ENCODE peak calls at places on chromosomes 5 and 9, in ten cellular contexts. J is HFFc6, S is spleen, L is lower leg skin, X is WERI-Rb-1, Y is SK-N-SH, K is IMR-90, N is heart right ventricle, V is AG09319, T is glutamatergic neuron. E is an unnamed sample.

GRCh38 chr5:95715799-95716461 is 15.2 kb upstream of the RHOBTB3 start:
- DNase-seq in J (peak), S (no peak), L (no peak), X (no peak), Y (no peak), K (peak), N (no peak), V (no peak), T (no peak), E (no peak)

GRCh38 chr9:91071185-91071990 is 269.8 kb downstream of the SYK start:
- DNase-seq in J (peak), S (no peak), L (no peak), X (no peak), Y (no peak), K (peak), N (no peak), V (peak), T (no peak), E (no peak)

GRCh38 chr5:74693176-74693575 is 8.1 kb downstream of the HEXB start:
- DNase-seq in J (no peak), S (no peak), L (no peak), X (no peak), Y (no peak), K (peak), N (no peak), V (no peak), T (no peak), E (no peak)

GRCh38 chr5:180170111-180170809 is 38.8 kb downstream of the RASGEF1C start:
- DNase-seq in J (no peak), S (no peak), L (no peak), X (peak), Y (no peak), K (no peak), N (no peak), V (no peak), T (peak), E (no peak)

GRCh38 chr9:68492801-68493200 is 47.9 kb downstream of the TMEM252 start:
- DNase-seq in J (no peak), S (no peak), L (no peak), X (no peak), Y (no peak), K (no peak), N (no peak), V (no peak), T (no peak), E (no peak)

GRCh38 chr9:78234810-78235209 is 1.1 kb upstream of the CEP78 start:
- DNase-seq in J (no peak), S (no peak), L (no peak), X (no peak), Y (no peak), K (peak), N (no peak), V (no peak), T (no peak), E (no peak)

GRCh38 chr9:95409650-95410426 is 92.3 kb upstream of the FANCC start:
- DNase-seq in J (peak), S (no peak), L (no peak), X (no peak), Y (no peak), K (peak), N (no peak), V (peak), T (no peak), E (no peak)

GRCh38 chr5:57825026-57825683 is 342.5 kb upstream of the ACTBL2 start:
- DNase-seq in J (peak), S (no peak), L (no peak), X (no peak), Y (no peak), K (peak), N (no peak), V (no peak), T (no peak), E (no peak)

GRCh38 chr9:119088002-119088401 is 281.2 kb downstream of the BRINP1 start:
- DNase-seq in J (no peak), S (no peak), L (no peak), X (no peak), Y (no peak), K (no peak), N (no peak), V (no peak), T (no peak), E (no peak)

GRCh38 chr9:15249042-15249818 is 57.8 kb downstream of the TTC39B start:
- DNase-seq in J (peak), S (no peak), L (no peak), X (no peak), Y (no peak), K (peak), N (peak), V (peak), T (no peak), E (no peak)

GRCh38 chr9:132857031-132857430 is 21.1 kb downstream of the AK8 start:
- DNase-seq in J (peak), S (no peak), L (peak), X (no peak), Y (no peak), K (peak), N (peak), V (peak), T (no peak), E (no peak)

GRCh38 chr5:132058646-132059042 is 1.8 kb upstream of the IL3 start:
- DNase-seq in J (no peak), S (no peak), L (no peak), X (no peak), Y (peak), K (no peak), N (no peak), V (no peak), T (peak), E (no peak)

GRCh38 chr9:131747352-131747751 is 7.5 kb upstream of the RAPGEF1 start:
- DNase-seq in J (peak), S (no peak), L (no peak), X (peak), Y (peak), K (peak), N (no peak), V (peak), T (no peak), E (no peak)

GRCh38 chr5:1952456-1953099 is 69.9 kb upstream of the IRX4 start:
- DNase-seq in J (no peak), S (no peak), L (no peak), X (no peak), Y (no peak), K (no peak), N (no peak), V (no peak), T (no peak), E (no peak)

GRCh38 chr9:86589273-86589672 is 235.1 kb upstream of the TUT7 start:
- DNase-seq in J (no peak), S (no peak), L (no peak), X (no peak), Y (no peak), K (no peak), N (no peak), V (no peak), T (no peak), E (no peak)

GRCh38 chr5:178471666-178472065 is 118.5 kb downstream of the COL23A1 start:
- DNase-seq in J (no peak), S (no peak), L (no peak), X (peak), Y (no peak), K (no peak), N (no peak), V (no peak), T (no peak), E (no peak)

GRCh38 chr5:50792845-50793244 is 126.4 kb downstream of the PARP8 start:
- DNase-seq in J (no peak), S (no peak), L (no peak), X (no peak), Y (no peak), K (no peak), N (no peak), V (no peak), T (no peak), E (no peak)

GRCh38 chr9:95017062-95017461 is 290.6 kb downstream of the AOPEP start:
- DNase-seq in J (peak), S (no peak), L (no peak), X (no peak), Y (no peak), K (peak), N (no peak), V (no peak), T (no peak), E (no peak)

GRCh38 chr9:77953590-77953989 is 78.0 kb downstream of the GNAQ start:
- DNase-seq in J (no peak), S (no peak), L (no peak), X (no peak), Y (no peak), K (no peak), N (no peak), V (no peak), T (no peak), E (no peak)

GRCh38 chr5:68068204-68068603 is 147.4 kb upstream of the PIK3R1 start:
- DNase-seq in J (peak), S (no peak), L (no peak), X (no peak), Y (no peak), K (peak), N (no peak), V (no peak), T (no peak), E (no peak)

GRCh38 chr5:75510417-75510835 is 1.0 kb downstream of the CERT1 start:
- DNase-seq in J (peak), S (no peak), L (no peak), X (no peak), Y (no peak), K (peak), N (no peak), V (no peak), T (no peak), E (no peak)

GRCh38 chr9:27273186-27273585 is 23.8 kb downstream of the EQTN start:
- DNase-seq in J (no peak), S (no peak), L (no peak), X (no peak), Y (no peak), K (no peak), N (no peak), V (no peak), T (no peak), E (no peak)

GRCh38 chr5:73199671-73200070 is 26.7 kb downstream of the TMEM174 start:
- DNase-seq in J (peak), S (no peak), L (no peak), X (no peak), Y (no peak), K (no peak), N (no peak), V (peak), T (no peak), E (no peak)

GRCh38 chr5:158807947-158808346 is 291.8 kb downstream of the EBF1 start:
- DNase-seq in J (no peak), S (no peak), L (no peak), X (no peak), Y (no peak), K (no peak), N (no peak), V (no peak), T (no peak), E (no peak)

GRCh38 chr5:153991168-153991567 is 47.5 kb downstream of the FAM114A2 start:
- DNase-seq in J (no peak), S (no peak), L (no peak), X (no peak), Y (no peak), K (no peak), N (no peak), V (no peak), T (no peak), E (no peak)

GRCh38 chr5:167245871-167246270 is 1045.6 kb upstream of the WWC1 start:
- DNase-seq in J (no peak), S (no peak), L (no peak), X (no peak), Y (no peak), K (no peak), N (no peak), V (no peak), T (no peak), E (no peak)

GRCh38 chr9:97475079-97475478 is 26.4 kb upstream of the TMOD1 start:
- DNase-seq in J (peak), S (no peak), L (no peak), X (no peak), Y (no peak), K (peak), N (no peak), V (no peak), T (no peak), E (no peak)

GRCh38 chr5:109857405-109858031 is 167.8 kb downstream of the MAN2A1 start:
- DNase-seq in J (no peak), S (no peak), L (no peak), X (no peak), Y (no peak), K (no peak), N (no peak), V (no peak), T (no peak), E (no peak)

GRCh38 chr9:114614373-114614772 is 3.3 kb downstream of the TMEM268 start:
- DNase-seq in J (no peak), S (no peak), L (no peak), X (no peak), Y (peak), K (no peak), N (no peak), V (no peak), T (no peak), E (no peak)

GRCh38 chr5:80037366-80037765 is 2.2 kb downstream of the THBS4 start:
- DNase-seq in J (no peak), S (no peak), L (no peak), X (no peak), Y (no peak), K (no peak), N (no peak), V (no peak), T (no peak), E (no peak)

DNA sequence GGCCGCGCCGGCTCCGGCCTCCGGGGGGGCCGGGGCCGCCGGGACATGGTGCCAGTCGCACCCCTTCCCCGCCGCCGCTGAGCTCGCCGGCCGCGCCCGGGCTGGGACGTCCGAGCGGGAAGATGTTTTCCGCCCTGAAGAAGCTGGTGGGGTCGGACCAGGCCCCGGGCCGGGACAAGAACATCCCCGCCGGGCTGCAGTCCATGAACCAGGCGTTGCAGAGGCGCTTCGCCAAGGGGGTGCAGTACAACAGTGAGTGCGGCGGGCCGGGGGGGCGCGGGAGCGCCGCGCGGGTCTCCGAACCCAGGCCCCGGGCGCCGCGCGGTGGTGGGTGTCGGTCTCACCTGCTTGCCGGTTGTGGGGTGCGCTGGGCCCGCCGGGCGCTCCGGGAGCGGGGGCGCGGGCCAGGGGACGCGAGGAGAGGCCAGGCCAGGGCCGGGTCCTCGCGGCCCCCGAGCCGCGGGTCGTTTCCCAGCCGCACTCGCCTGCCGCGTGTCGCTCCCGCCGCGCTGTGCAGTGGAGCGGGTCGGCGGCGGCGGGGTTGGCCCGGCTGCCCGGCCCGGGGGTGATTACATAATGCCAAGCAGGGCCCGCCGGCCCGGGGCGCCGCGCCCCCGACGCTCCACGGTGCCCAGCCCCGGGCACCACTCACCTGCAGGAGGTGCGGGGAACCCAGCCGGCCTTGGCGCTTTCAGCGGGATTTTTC is 480 bp downstream of the RABL6 start:
- DNase-seq in J (no peak), S (peak), L (no peak), X (no peak), Y (peak), K (no peak), N (no peak), V (no peak), T (no peak), E (no peak)
- TF ChIP-seq CTCF in J (peak), S (no peak), L (no peak), X (no peak), Y (no peak), K (no peak), N (no peak), V (no peak), T (no peak), E (no peak)

DNA sequence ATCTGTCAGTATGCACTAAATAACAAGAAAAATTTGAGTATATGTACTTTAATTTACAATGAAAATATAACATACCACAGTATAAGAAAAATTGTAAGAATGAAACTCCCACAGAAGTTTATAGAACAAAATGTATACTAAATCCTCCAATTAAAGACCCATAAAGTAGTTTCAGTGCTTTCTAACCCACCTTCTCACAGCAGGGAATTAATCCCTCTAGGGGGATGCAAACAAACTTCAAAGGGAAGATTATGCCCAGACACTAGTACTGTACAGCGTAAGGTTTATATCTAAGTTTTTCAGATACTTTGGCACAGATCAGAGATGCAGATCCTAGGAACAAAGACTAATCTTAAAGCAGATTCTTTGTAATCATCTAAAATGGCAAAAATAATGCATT is 57.2 kb downstream of the DENND1A start:
- DNase-seq in J (no peak), S (no peak), L (no peak), X (no peak), Y (no peak), K (no peak), N (no peak), V (no peak), T (no peak), E (no peak)
- TF ChIP-seq CTCF in J (no peak), S (no peak), L (no peak), X (no peak), Y (no peak), K (no peak), N (no peak), V (no peak), T (no peak), E (no peak)

DNA sequence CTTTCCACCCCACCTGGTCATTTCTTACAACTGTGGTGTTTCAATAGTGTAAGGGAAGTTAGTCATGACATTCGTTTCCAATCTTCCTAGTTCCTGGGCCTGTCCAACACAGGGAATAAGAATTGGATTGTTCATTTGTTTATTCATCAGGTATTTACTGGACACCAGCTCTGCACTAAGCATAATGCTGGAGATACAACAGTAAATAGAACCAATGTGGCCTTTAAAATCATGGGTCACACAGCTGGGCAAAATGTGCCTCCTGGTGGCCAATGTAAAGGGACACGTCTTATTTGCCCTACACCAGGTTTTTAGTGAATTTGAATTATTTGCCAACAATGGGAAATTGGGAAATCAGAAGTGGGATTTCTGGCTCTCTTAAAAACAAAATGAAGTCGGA is 10.4 kb downstream of the ABLIM3 start:
- DNase-seq in J (peak), S (no peak), L (no peak), X (no peak), Y (no peak), K (peak), N (no peak), V (no peak), T (no peak), E (no peak)
- TF ChIP-seq CTCF in J (peak), S (no peak), L (no peak), X (no peak), Y (peak), K (peak), N (no peak), V (peak), T (peak), E (no peak)

GRCh38 chr9:35191105-35191504 is 29.3 kb downstream of the UNC13B start:
- DNase-seq in J (no peak), S (no peak), L (no peak), X (no peak), Y (no peak), K (no peak), N (no peak), V (no peak), T (no peak), E (no peak)

GRCh38 chr9:35195683-35196082 is 33.9 kb downstream of the UNC13B start:
- DNase-seq in J (peak), S (no peak), L (no peak), X (no peak), Y (no peak), K (peak), N (no peak), V (no peak), T (no peak), E (no peak)

GRCh38 chr9:35198191-35198590 is 36.4 kb downstream of the UNC13B start:
- DNase-seq in J (no peak), S (no peak), L (no peak), X (no peak), Y (no peak), K (no peak), N (no peak), V (no peak), T (no peak), E (no peak)

DNA sequence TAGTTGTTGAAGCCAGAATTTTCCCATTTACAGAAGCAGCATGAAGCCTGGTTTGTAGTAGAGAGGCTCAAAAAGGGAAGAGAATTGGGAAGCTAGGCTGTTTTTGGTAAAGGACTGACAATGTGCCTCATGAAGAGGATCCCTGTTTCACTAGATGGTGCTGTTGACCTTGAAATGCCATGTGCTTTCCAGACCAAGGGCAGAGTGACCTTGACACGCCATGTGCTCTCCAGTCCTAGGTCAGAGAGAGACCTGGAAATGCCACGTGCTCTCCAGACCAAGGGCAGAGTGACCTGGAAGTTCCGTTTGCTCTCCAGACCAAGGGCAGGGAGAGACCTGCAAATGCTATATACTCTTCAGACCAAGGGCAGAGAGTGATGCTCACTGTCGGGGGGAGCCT is 32.0 kb downstream of the UNC13B start:
- DNase-seq in J (no peak), S (no peak), L (no peak), X (no peak), Y (no peak), K (peak), N (no peak), V (no peak), T (no peak), E (no peak)
- TF ChIP-seq CTCF in J (peak), S (no peak), L (no peak), X (no peak), Y (peak), K (peak), N (no peak), V (no peak), T (no peak), E (no peak)

GRCh38 chr5:122897283-122897602 is 51.8 kb downstream of the SNX24 start:
- DNase-seq in J (no peak), S (no peak), L (no peak), X (no peak), Y (no peak), K (no peak), N (no peak), V (no peak), T (no peak), E (no peak)

GRCh38 chr5:122901346-122901745 is 55.9 kb downstream of the SNX24 start:
- DNase-seq in J (no peak), S (no peak), L (no peak), X (no peak), Y (no peak), K (no peak), N (no peak), V (no peak), T (no peak), E (no peak)

GRCh38 chr5:122902263-122902662 is 56.9 kb downstream of the SNX24 start:
- DNase-seq in J (no peak), S (no peak), L (no peak), X (no peak), Y (no peak), K (no peak), N (no peak), V (no peak), T (no peak), E (no peak)

GRCh38 chr5:122895141-122895540 is 49.7 kb downstream of the SNX24 start:
- DNase-seq in J (no peak), S (no peak), L (no peak), X (no peak), Y (no peak), K (no peak), N (no peak), V (no peak), T (no peak), E (no peak)

DNA sequence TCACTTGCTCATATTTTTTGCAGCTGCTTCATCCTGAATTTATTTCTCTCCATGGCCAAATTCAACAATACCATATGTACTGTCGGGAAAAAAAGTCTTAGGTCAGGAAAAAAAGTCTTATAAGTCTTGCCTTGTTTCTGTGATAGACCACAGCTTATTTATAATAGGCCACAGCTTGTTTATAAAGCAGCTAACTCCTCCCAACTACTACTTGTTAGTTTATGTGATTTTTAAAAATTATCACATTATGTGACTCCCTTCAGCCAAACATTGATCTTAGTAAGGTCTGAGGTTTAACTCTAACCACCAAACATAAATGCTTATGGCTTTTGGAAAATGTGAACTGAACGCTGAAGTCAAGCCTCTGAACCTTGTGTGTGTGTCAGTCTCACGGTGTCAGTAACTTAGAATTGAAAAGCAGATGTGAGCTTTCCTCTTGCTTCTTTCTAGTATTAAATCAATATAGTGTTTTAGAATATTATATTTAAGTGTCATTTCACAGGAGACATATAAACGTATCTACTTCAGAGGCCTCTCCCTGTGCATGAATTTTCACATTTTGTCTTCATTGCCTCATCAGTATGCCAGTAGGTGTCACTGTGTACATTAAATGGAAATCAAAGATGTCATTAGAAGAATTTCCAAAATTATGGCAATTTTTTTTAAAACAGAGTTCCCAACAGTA is 51.3 kb downstream of the SNX24 start:
- DNase-seq in J (peak), S (no peak), L (no peak), X (no peak), Y (no peak), K (peak), N (no peak), V (no peak), T (no peak), E (no peak)
- TF ChIP-seq CTCF in J (peak), S (peak), L (no peak), X (peak), Y (peak), K (peak), N (peak), V (peak), T (peak), E (no peak)